ENCODE peak calls at places on chromosomes 3 and 15, in four cellular contexts. Y, F, Z and V are unnamed samples.

GRCh38 chr15:87287156-87287555 is 969.4 kb downstream of the NTRK3 start:
- DNase-seq in F (no peak), Z (no peak), Y (no peak), V (no peak)

GRCh38 chr3:66638717-66639116 is 137.9 kb upstream of the LRIG1 start:
- DNase-seq in Y (no peak), Z (no peak), F (no peak), V (no peak)

GRCh38 chr3:140117111-140117526 is 182.1 kb downstream of the CLSTN2 start:
- DNase-seq in F (no peak), Z (no peak), Y (no peak), V (no peak)

GRCh38 chr3:29950232-29950631 is 656.2 kb upstream of the TGFBR2 start:
- DNase-seq in Y (no peak), Z (no peak), F (no peak), V (no peak)

GRCh38 chr15:80590772-80591355 is 104.2 kb upstream of the ABHD17C start:
- DNase-seq in F (no peak), Z (no peak), Y (no peak), V (no peak)

GRCh38 chr15:76056931-76057330 is 2.9 kb upstream of the TMEM266 start:
- DNase-seq in F (peak; percentile 63), Y (no peak), Z (no peak), V (no peak)

GRCh38 chr15:38877471-38877870 is 312.9 kb upstream of the RASGRP1 start:
- DNase-seq in Z (no peak), Y (no peak), F (no peak), V (no peak)

GRCh38 chr3:57059416-57059815 is 1.0 kb upstream of the SPATA12 start:
- DNase-seq in Z (no peak), Y (no peak), F (no peak), V (no peak)

GRCh38 chr3:148149556-148149955 is 548.1 kb upstream of the AGTR1 start:
- DNase-seq in F (no peak), Z (no peak), Y (no peak), V (no peak)

GRCh38 chr3:46663611-46664135 is 29.8 kb downstream of the ALS2CL start:
- DNase-seq in F (no peak), Y (peak; percentile 18), Z (no peak), V (no peak)

GRCh38 chr3:65026151-65026550 is 338.4 kb upstream of the ADAMTS9 start:
- DNase-seq in F (no peak), Z (no peak), Y (no peak), V (no peak)

GRCh38 chr15:29812384-29812694 is 9.9 kb downstream of the TJP1 start:
- DNase-seq in Z (no peak), F (no peak), Y (no peak), V (no peak)

GRCh38 chr3:106092792-106093191 is 224.0 kb upstream of the CBLB start:
- DNase-seq in Z (no peak), F (no peak), Y (no peak), V (no peak)

GRCh38 chr3:43043793-43044192 is 62.1 kb downstream of the POMGNT2 start:
- DNase-seq in Y (no peak), F (no peak), Z (no peak), V (no peak)

GRCh38 chr3:73813291-73813977 is 188.7 kb upstream of the PDZRN3 start:
- DNase-seq in Z (no peak), F (no peak), Y (no peak), V (no peak)

GRCh38 chr15:91919014-91919534 is 65.6 kb downstream of the SLCO3A1 start:
- DNase-seq in Y (no peak), F (no peak), Z (peak; percentile 88), V (no peak)

GRCh38 chr3:122468896-122469533 is 45.7 kb downstream of the KPNA1 start:
- DNase-seq in Y (no peak), F (no peak), Z (no peak), V (no peak)

GRCh38 chr3:171772427-171773056 is 37.7 kb downstream of the PLD1 start:
- DNase-seq in F (peak; percentile 67), Y (peak; percentile 67), Z (no peak), V (peak; percentile 79)
- H3K27ac ChIP-seq in F (no peak overlapping the region), Y (no peak overlapping the region), Z (no peak overlapping the region), V (no peak overlapping the region)

GRCh38 chr3:112351823-112352222 is 18.9 kb downstream of the CD200 start:
- DNase-seq in F (no peak), Z (no peak), Y (no peak), V (no peak)
- H3K4me3 ChIP-seq in F (no peak overlapping the region), Z (no peak overlapping the region), Y (no peak overlapping the region), V (no peak overlapping the region)

GRCh38 chr15:51484781-51485180 is 137.8 kb downstream of the DMXL2 start:
- DNase-seq in F (no peak), Y (no peak), Z (no peak), V (no peak)
- H3K36me3 ChIP-seq in F (no peaks in the 10 kb centered on the region), Y (no peaks in the 10 kb centered on the region), Z (no peaks in the 10 kb centered on the region), V (no peaks in the 10 kb centered on the region)

GRCh38 chr3:118988198-118988842 is 46.3 kb downstream of the IGSF11 start:
- DNase-seq in Y (no peak), F (no peak), Z (no peak), V (no peak)

GRCh38 chr3:118987466-118987865 is 47.2 kb downstream of the IGSF11 start:
- DNase-seq in F (no peak), Z (peak; percentile 74), Y (peak; percentile 94), V (peak; percentile 63)

GRCh38 chr3:118990818-118991560 is 43.7 kb downstream of the IGSF11 start:
- DNase-seq in Z (no peak), Y (no peak), F (no peak), V (no peak)

GRCh38 chr3:118986734-118987133 is 47.9 kb downstream of the IGSF11 start:
- DNase-seq in F (no peak), Y (no peak), Z (no peak), V (no peak)

GRCh38 chr3:118991775-118992174 is 42.9 kb downstream of the IGSF11 start:
- DNase-seq in Y (peak; percentile 52), F (no peak), Z (no peak), V (no peak)
- H3K27ac ChIP-seq in Y (peak overlapping the region; percentile 53), F (no peak overlapping the region), Z (no peak overlapping the region), V (peak overlapping the region; percentile 75)

DNA sequence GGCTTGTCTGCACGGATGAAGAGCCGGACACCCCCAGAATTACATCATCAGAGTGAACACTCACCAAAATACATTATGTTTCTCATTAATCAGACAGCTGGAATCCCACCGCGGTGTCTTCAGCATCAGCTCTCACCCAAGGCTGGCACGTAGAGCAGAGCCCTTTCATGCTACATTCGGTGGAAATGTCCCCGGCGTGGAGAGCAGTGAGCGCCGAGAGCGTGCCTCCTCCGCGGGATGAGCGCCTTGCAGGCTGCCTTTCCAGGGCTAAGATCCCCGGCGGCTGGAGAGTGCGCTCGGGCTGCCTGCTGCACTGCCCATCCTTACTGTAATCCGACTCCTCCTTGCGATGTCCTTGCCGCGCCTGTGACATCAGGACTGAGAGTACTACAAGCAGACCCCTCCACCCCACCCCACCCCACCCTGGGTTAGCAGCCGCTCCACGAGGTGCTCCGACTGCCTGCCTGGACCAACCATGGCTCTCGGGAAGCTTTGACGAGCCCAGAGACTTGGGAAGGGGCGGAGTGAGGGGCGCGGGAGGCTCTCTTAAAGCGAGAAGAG is at the start of gene ZNF385D:
- DNase-seq in Z (peak; percentile 85), Y (peak; percentile 17), F (no peak), V (peak; percentile 27)
- H3K4me3 ChIP-seq in Z (peak within 1 kb of the TSS; percentile 100), Y (peak within 1 kb of the TSS; percentile 26), F (no peak within 1 kb of the TSS), V (peak within 1 kb of the TSS; percentile 36)

GRCh38 chr15:89125038-89125826 is 37.0 kb downstream of the ABHD2 start:
- DNase-seq in Y (no peak), Z (no peak), F (no peak), V (no peak)
- H3K36me3 ChIP-seq in Y (no peaks in the 10 kb centered on the region), Z (no peaks in the 10 kb centered on the region), F (peaks cover 9% of the 10 kb centered on the region), V (peaks cover 37% of the 10 kb centered on the region)

GRCh38 chr3:128081226-128081625 is 29.0 kb downstream of the SEC61A1 start:
- DNase-seq in Y (no peak), F (no peak), Z (no peak), V (no peak)
- H3K27ac ChIP-seq in Y (no peak overlapping the region), F (no peak overlapping the region), Z (no peak overlapping the region), V (no peak overlapping the region)

DNA sequence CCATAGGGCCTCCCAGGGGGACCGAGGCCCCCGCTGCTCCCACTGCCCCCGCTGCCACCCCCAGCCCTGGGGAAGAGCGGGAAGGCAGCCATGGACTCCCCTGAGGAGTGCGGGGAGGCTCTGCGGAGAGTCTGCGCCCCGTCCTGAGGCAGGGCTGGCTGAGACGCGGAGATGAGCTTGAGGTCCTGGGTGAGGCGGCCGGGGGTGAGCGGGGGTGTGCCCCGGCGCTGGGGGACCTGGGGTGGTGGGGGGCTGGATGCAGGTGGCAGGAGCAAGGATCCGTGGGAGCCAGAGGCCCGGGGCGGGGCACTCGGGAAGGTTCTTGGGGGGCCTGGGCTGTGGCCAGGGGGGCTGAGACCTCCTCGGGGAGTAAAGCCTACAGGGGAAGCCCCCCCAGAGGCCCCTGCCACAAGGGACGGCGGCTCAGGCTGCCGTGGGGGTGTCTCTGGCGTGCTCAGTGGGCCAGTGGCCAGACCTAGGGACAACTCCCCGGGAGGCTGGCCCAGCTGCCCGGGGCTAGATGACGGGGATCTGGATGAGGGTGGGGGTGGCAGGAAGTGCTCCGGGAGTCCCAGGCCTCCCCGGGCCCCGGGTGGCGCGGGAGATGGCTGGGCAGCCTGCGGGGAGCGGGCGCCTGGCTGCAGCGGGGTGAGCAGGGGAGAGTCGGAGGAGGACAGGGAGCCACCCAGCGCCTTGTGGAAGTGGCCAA is 45.9 kb downstream of the HCN4 start:
- DNase-seq in Z (peak; percentile 70), F (no peak), Y (no peak), V (no peak)
- H3K4me3 ChIP-seq in Z (no peak overlapping the region), F (no peak overlapping the region), Y (no peak overlapping the region), V (no peak overlapping the region)

GRCh38 chr3:63774776-63775175 is 44.3 kb upstream of the C3orf49 start:
- DNase-seq in F (no peak), Y (no peak), Z (no peak), V (no peak)
- H3K36me3 ChIP-seq in F (no peaks in the 10 kb centered on the region), Y (no peaks in the 10 kb centered on the region), Z (no peaks in the 10 kb centered on the region), V (no peaks in the 10 kb centered on the region)

GRCh38 chr15:48563944-48564343 is 81.6 kb downstream of the FBN1 start:
- DNase-seq in Z (no peak), Y (no peak), F (no peak), V (no peak)

GRCh38 chr15:48559270-48559669 is 86.2 kb downstream of the FBN1 start:
- DNase-seq in Z (no peak), F (no peak), Y (peak; percentile 65), V (no peak)

GRCh38 chr15:48557335-48557734 is 88.2 kb downstream of the FBN1 start:
- DNase-seq in Y (no peak), F (no peak), Z (no peak), V (no peak)

GRCh38 chr15:48556159-48556897 is 89.2 kb downstream of the FBN1 start:
- DNase-seq in Y (no peak), F (no peak), Z (no peak), V (no peak)

GRCh38 chr15:48560321-48561051 is 85.0 kb downstream of the FBN1 start:
- DNase-seq in Y (peak; percentile 38), F (no peak), Z (no peak), V (no peak)
- H3K27ac ChIP-seq in Y (no peak overlapping the region), F (no peak overlapping the region), Z (peak overlapping the region; percentile 90), V (peak overlapping the region; percentile 46)